ENCODE peak calls at places on chromosomes 6 and 20, in six cellular contexts. One of them, this sample, is unnamed.

GRCh38 chr6:132749111-132749510 is 8.6 kb downstream of the VNN2 start:
- DNase-seq in H9: no peak
- DNase-seq in IMR-90: peak
- DNase-seq in neuronal stem cell: no peak
- DNase-seq in H1: no peak
- DNase-seq in mesenchymal stem cell: peak
- DNase-seq in this sample: peak

GRCh38 chr6:26328265-26328844 is 36.6 kb upstream of the BTN3A2 start:
- DNase-seq in H9: no peak
- DNase-seq in IMR-90: no peak
- DNase-seq in neuronal stem cell: no peak
- DNase-seq in H1: no peak
- DNase-seq in mesenchymal stem cell: peak
- DNase-seq in this sample: peak

GRCh38 chr6:13536796-13537526 is 37.4 kb upstream of the SIRT5 start:
- DNase-seq in H9: no peak
- DNase-seq in IMR-90: no peak
- DNase-seq in neuronal stem cell: no peak
- DNase-seq in H1: no peak
- DNase-seq in mesenchymal stem cell: no peak
- DNase-seq in this sample: no peak

GRCh38 chr6:71929047-71929446 is 42.7 kb downstream of the RIMS1 start:
- DNase-seq in H9: peak
- DNase-seq in IMR-90: no peak
- DNase-seq in neuronal stem cell: no peak
- DNase-seq in H1: peak
- DNase-seq in mesenchymal stem cell: no peak
- DNase-seq in this sample: peak

GRCh38 chr20:709864-710761 is 34.5 kb upstream of the SCRT2 start:
- DNase-seq in H9: peak
- DNase-seq in IMR-90: no peak
- DNase-seq in neuronal stem cell: no peak
- DNase-seq in H1: no peak
- DNase-seq in mesenchymal stem cell: no peak
- DNase-seq in this sample: peak

GRCh38 chr6:26232950-26233607 is 131.9 kb upstream of the BTN3A2 start:
- DNase-seq in H9: peak
- DNase-seq in IMR-90: peak
- DNase-seq in neuronal stem cell: no peak
- DNase-seq in H1: no peak
- DNase-seq in mesenchymal stem cell: no peak
- DNase-seq in this sample: no peak

GRCh38 chr20:43564993-43565757 is 6.3 kb downstream of the SGK2 start:
- DNase-seq in H9: no peak
- DNase-seq in IMR-90: no peak
- DNase-seq in neuronal stem cell: no peak
- DNase-seq in H1: no peak
- DNase-seq in mesenchymal stem cell: no peak
- DNase-seq in this sample: no peak

GRCh38 chr20:17281478-17281877 is 54.6 kb downstream of the PCSK2 start:
- DNase-seq in H9: peak
- DNase-seq in IMR-90: peak
- DNase-seq in neuronal stem cell: no peak
- DNase-seq in H1: peak
- DNase-seq in mesenchymal stem cell: no peak
- DNase-seq in this sample: peak

GRCh38 chr20:12698817-12699216 is 310.0 kb upstream of the SPTLC3 start:
- DNase-seq in H9: no peak
- DNase-seq in IMR-90: no peak
- DNase-seq in neuronal stem cell: no peak
- DNase-seq in H1: no peak
- DNase-seq in mesenchymal stem cell: peak
- DNase-seq in this sample: no peak

GRCh38 chr6:143940011-143940597 is 68.0 kb downstream of the PLAGL1 start:
- DNase-seq in H9: no peak
- DNase-seq in IMR-90: peak
- DNase-seq in neuronal stem cell: no peak
- DNase-seq in H1: no peak
- DNase-seq in mesenchymal stem cell: peak
- DNase-seq in this sample: peak

GRCh38 chr6:111205502-111205901 is 118.2 kb downstream of the SLC16A10 start:
- DNase-seq in H9: no peak
- DNase-seq in IMR-90: no peak
- DNase-seq in neuronal stem cell: no peak
- DNase-seq in H1: no peak
- DNase-seq in mesenchymal stem cell: no peak
- DNase-seq in this sample: no peak

GRCh38 chr6:782141-782540 is 89.2 kb upstream of the EXOC2 start:
- DNase-seq in H9: no peak
- DNase-seq in IMR-90: no peak
- DNase-seq in neuronal stem cell: no peak
- DNase-seq in H1: no peak
- DNase-seq in mesenchymal stem cell: no peak
- DNase-seq in this sample: no peak

GRCh38 chr6:154350293-154350692 is 6.3 kb downstream of the IPCEF1 start:
- DNase-seq in H9: no peak
- DNase-seq in IMR-90: peak
- DNase-seq in neuronal stem cell: no peak
- DNase-seq in H1: no peak
- DNase-seq in mesenchymal stem cell: no peak
- DNase-seq in this sample: no peak

GRCh38 chr20:36606171-36607116 is 865 bp downstream of the RAB5IF start:
- DNase-seq in H9: no peak
- DNase-seq in IMR-90: peak
- DNase-seq in neuronal stem cell: no peak
- DNase-seq in H1: no peak
- DNase-seq in mesenchymal stem cell: peak
- DNase-seq in this sample: peak

GRCh38 chr20:4509825-4510522 is 211.7 kb upstream of the PRND start:
- DNase-seq in H9: no peak
- DNase-seq in IMR-90: peak
- DNase-seq in neuronal stem cell: no peak
- DNase-seq in H1: no peak
- DNase-seq in mesenchymal stem cell: no peak
- DNase-seq in this sample: no peak

GRCh38 chr6:138115877-138116660 is 8.8 kb upstream of the PERP start:
- DNase-seq in H9: no peak
- DNase-seq in IMR-90: peak
- DNase-seq in neuronal stem cell: peak
- DNase-seq in H1: no peak
- DNase-seq in mesenchymal stem cell: peak
- DNase-seq in this sample: peak

GRCh38 chr6:146915671-146916127 is 288.5 kb upstream of the STXBP5 start:
- DNase-seq in H9: no peak
- DNase-seq in IMR-90: peak
- DNase-seq in neuronal stem cell: no peak
- DNase-seq in H1: no peak
- DNase-seq in mesenchymal stem cell: peak
- DNase-seq in this sample: no peak

GRCh38 chr20:36861875-36862801 is 13.8 kb upstream of the TLDC2 start:
- DNase-seq in H9: peak
- DNase-seq in IMR-90: peak
- DNase-seq in neuronal stem cell: no peak
- DNase-seq in H1: peak
- DNase-seq in mesenchymal stem cell: peak
- DNase-seq in this sample: peak

GRCh38 chr6:110035321-110035720 is 57.2 kb downstream of the GPR6 start:
- DNase-seq in H9: no peak
- DNase-seq in IMR-90: no peak
- DNase-seq in neuronal stem cell: no peak
- DNase-seq in H1: no peak
- DNase-seq in mesenchymal stem cell: no peak
- DNase-seq in this sample: no peak

GRCh38 chr6:11296449-11297375 is 64.2 kb upstream of the NEDD9 start:
- DNase-seq in H9: no peak
- DNase-seq in IMR-90: no peak
- DNase-seq in neuronal stem cell: no peak
- DNase-seq in H1: no peak
- DNase-seq in mesenchymal stem cell: no peak
- DNase-seq in this sample: no peak

GRCh38 chr6:54846243-54846856 is at the start of gene FAM83B:
- DNase-seq in H9: peak
- DNase-seq in IMR-90: no peak
- DNase-seq in neuronal stem cell: peak
- DNase-seq in H1: peak
- DNase-seq in mesenchymal stem cell: peak
- DNase-seq in this sample: peak

GRCh38 chr6:125142614-125143013 is 11.0 kb upstream of the TPD52L1 start:
- DNase-seq in H9: no peak
- DNase-seq in IMR-90: peak
- DNase-seq in neuronal stem cell: no peak
- DNase-seq in H1: no peak
- DNase-seq in mesenchymal stem cell: no peak
- DNase-seq in this sample: no peak

GRCh38 chr6:77463881-77464867 is 883 bp upstream of the HTR1B start:
- DNase-seq in H9: peak
- DNase-seq in IMR-90: no peak
- DNase-seq in neuronal stem cell: peak
- DNase-seq in H1: peak
- DNase-seq in mesenchymal stem cell: peak
- DNase-seq in this sample: peak

GRCh38 chr6:30942338-30943060 is 1.7 kb downstream of the MUCL3 start:
- DNase-seq in H9: peak
- DNase-seq in IMR-90: peak
- DNase-seq in neuronal stem cell: peak
- DNase-seq in H1: peak
- DNase-seq in mesenchymal stem cell: peak
- DNase-seq in this sample: peak

GRCh38 chr6:55822815-55823214 is 52.6 kb downstream of the BMP5 start:
- DNase-seq in H9: no peak
- DNase-seq in IMR-90: peak
- DNase-seq in neuronal stem cell: no peak
- DNase-seq in H1: no peak
- DNase-seq in mesenchymal stem cell: no peak
- DNase-seq in this sample: no peak

GRCh38 chr6:128731249-128732165 is 151.4 kb upstream of the LAMA2 start:
- DNase-seq in H9: peak
- DNase-seq in IMR-90: peak
- DNase-seq in neuronal stem cell: peak
- DNase-seq in H1: no peak
- DNase-seq in mesenchymal stem cell: peak
- DNase-seq in this sample: peak

GRCh38 chr6:45714795-45715507 is 300.7 kb downstream of the CLIC5 start:
- DNase-seq in H9: peak
- DNase-seq in IMR-90: peak
- DNase-seq in neuronal stem cell: peak
- DNase-seq in H1: peak
- DNase-seq in mesenchymal stem cell: peak
- DNase-seq in this sample: peak

GRCh38 chr6:98039443-98039842 is 756.4 kb upstream of the MMS22L start:
- DNase-seq in H9: peak
- DNase-seq in IMR-90: no peak
- DNase-seq in neuronal stem cell: no peak
- DNase-seq in H1: no peak
- DNase-seq in mesenchymal stem cell: no peak
- DNase-seq in this sample: peak
- H2BK5ac ChIP-seq in H9: peak
- H2BK5ac ChIP-seq in IMR-90: no peak
- H2BK5ac ChIP-seq in neuronal stem cell: no peak
- H2BK5ac ChIP-seq in H1: peak
- H2BK5ac ChIP-seq in mesenchymal stem cell: no peak
- H2BK5ac ChIP-seq in this sample: no peak

GRCh38 chr6:35497571-35498406 is 910 bp upstream of the TEAD3 start:
- DNase-seq in H9: peak
- DNase-seq in IMR-90: peak
- DNase-seq in neuronal stem cell: peak
- DNase-seq in H1: peak
- DNase-seq in mesenchymal stem cell: peak
- DNase-seq in this sample: peak
- H2BK5ac ChIP-seq in H9: no peak
- H2BK5ac ChIP-seq in IMR-90: peak
- H2BK5ac ChIP-seq in neuronal stem cell: peak
- H2BK5ac ChIP-seq in H1: peak
- H2BK5ac ChIP-seq in mesenchymal stem cell: peak
- H2BK5ac ChIP-seq in this sample: peak

GRCh38 chr6:141587482-141588266 is 545.1 kb upstream of the GJE1 start:
- DNase-seq in H9: no peak
- DNase-seq in IMR-90: peak
- DNase-seq in neuronal stem cell: no peak
- DNase-seq in H1: no peak
- DNase-seq in mesenchymal stem cell: peak
- DNase-seq in this sample: peak
- H2BK5ac ChIP-seq in H9: no peak
- H2BK5ac ChIP-seq in IMR-90: peak
- H2BK5ac ChIP-seq in neuronal stem cell: no peak
- H2BK5ac ChIP-seq in H1: no peak
- H2BK5ac ChIP-seq in mesenchymal stem cell: no peak
- H2BK5ac ChIP-seq in this sample: no peak

DNA sequence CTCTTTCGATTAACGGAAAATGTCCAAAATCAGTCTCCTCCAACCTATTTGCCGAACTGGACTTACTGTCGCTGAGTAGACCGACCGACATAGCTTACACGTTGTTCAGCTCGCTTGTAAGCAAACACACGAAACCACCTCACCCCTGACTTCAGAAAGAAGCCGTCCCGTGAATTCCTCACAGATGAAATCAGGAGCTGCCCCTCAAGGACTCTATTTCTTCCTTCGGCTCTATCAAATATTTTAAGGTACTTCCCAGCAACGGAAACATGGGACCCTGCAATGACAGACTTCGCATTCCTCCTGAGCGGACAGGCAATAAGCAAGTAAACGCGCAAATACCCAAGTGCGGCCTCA is 973 bp upstream of the GID8 start:
- DNase-seq in H9: no peak
- DNase-seq in IMR-90: peak
- DNase-seq in neuronal stem cell: no peak
- DNase-seq in H1: no peak
- DNase-seq in mesenchymal stem cell: peak
- DNase-seq in this sample: peak
- H2BK5ac ChIP-seq in H9: no peak
- H2BK5ac ChIP-seq in IMR-90: peak
- H2BK5ac ChIP-seq in neuronal stem cell: no peak
- H2BK5ac ChIP-seq in H1: peak
- H2BK5ac ChIP-seq in mesenchymal stem cell: peak
- H2BK5ac ChIP-seq in this sample: no peak